ENCODE peak calls at places on chromosomes 7 and 10, in six cellular contexts. U, Z, L, K, D and I are unnamed samples.

GRCh38 chr10:89062861-89063260 is 72.3 kb downstream of the FAS start:
- DNase-seq in U (no peak), Z (peak), L (peak), K (no peak), D (no peak), I (peak)

GRCh38 chr7:50834679-50835078 is 52.0 kb upstream of the GRB10 start:
- DNase-seq in U (no peak), Z (no peak), L (no peak), K (no peak), D (no peak), I (no peak)

GRCh38 chr10:73968101-73968515 is 29.8 kb upstream of the VCL start:
- DNase-seq in U (no peak), Z (peak), L (no peak), K (no peak), D (no peak), I (no peak)

GRCh38 chr7:36198854-36199266 is 45.8 kb downstream of the EEPD1 start:
- DNase-seq in U (no peak), Z (peak), L (no peak), K (no peak), D (no peak), I (no peak)

GRCh38 chr7:12705878-12706277 is 18.4 kb downstream of the ARL4A start:
- DNase-seq in U (no peak), Z (no peak), L (no peak), K (peak), D (no peak), I (peak)

GRCh38 chr10:105063796-105064195 is 422.7 kb downstream of the SORCS3 start:
- DNase-seq in U (no peak), Z (peak), L (no peak), K (peak), D (no peak), I (no peak)

GRCh38 chr10:27893320-27894014 is 105.4 kb downstream of the ODAD2 start:
- DNase-seq in U (no peak), Z (peak), L (no peak), K (peak), D (no peak), I (no peak)

GRCh38 chr7:151166629-151167196 is 781 bp downstream of the GBX1 start:
- DNase-seq in U (no peak), Z (no peak), L (no peak), K (no peak), D (no peak), I (no peak)

GRCh38 chr7:33639552-33640197 is 265.7 kb upstream of the BMPER start:
- DNase-seq in U (no peak), Z (peak), L (no peak), K (no peak), D (no peak), I (no peak)

GRCh38 chr7:98210513-98211220 is 572 bp upstream of the BHLHA15 start:
- DNase-seq in U (no peak), Z (no peak), L (peak), K (no peak), D (peak), I (no peak)

GRCh38 chr7:45890902-45891461 is 2.7 kb downstream of the IGFBP1 start:
- DNase-seq in U (no peak), Z (peak), L (no peak), K (peak), D (no peak), I (no peak)

GRCh38 chr10:115049957-115050356 is 43.2 kb upstream of the ATRNL1 start:
- DNase-seq in U (no peak), Z (peak), L (no peak), K (no peak), D (no peak), I (peak)

GRCh38 chr10:93142534-93142933 is 68.8 kb downstream of the CYP26A1 start:
- DNase-seq in U (no peak), Z (no peak), L (no peak), K (no peak), D (no peak), I (no peak)

GRCh38 chr10:68043030-68043429 is 32.1 kb downstream of the HERC4 start:
- DNase-seq in U (no peak), Z (peak), L (no peak), K (peak), D (no peak), I (no peak)

GRCh38 chr10:95601116-95601719 is 40.0 kb upstream of the SORBS1 start:
- DNase-seq in U (peak), Z (peak), L (peak), K (peak), D (no peak), I (peak)

GRCh38 chr7:82375713-82376112 is 67.9 kb downstream of the CACNA2D1 start:
- DNase-seq in U (no peak), Z (no peak), L (no peak), K (no peak), D (no peak), I (no peak)

GRCh38 chr10:132296671-132297443 is 10.9 kb downstream of the STK32C start:
- DNase-seq in U (no peak), Z (no peak), L (peak), K (no peak), D (peak), I (no peak)

GRCh38 chr7:35253680-35254495 is at the start of gene TBX20:
- DNase-seq in U (peak), Z (peak), L (no peak), K (no peak), D (peak), I (peak)

GRCh38 chr10:110898391-110898790 is 20.6 kb downstream of the BBIP1 start:
- DNase-seq in U (no peak), Z (peak), L (no peak), K (no peak), D (no peak), I (no peak)

GRCh38 chr7:25255603-25256320 is 27.5 kb upstream of the NPVF start:
- DNase-seq in U (no peak), Z (no peak), L (no peak), K (no peak), D (no peak), I (no peak)

GRCh38 chr10:67697646-67698245 is 1.8 kb upstream of the CTNNA3 start:
- DNase-seq in U (no peak), Z (peak), L (no peak), K (peak), D (no peak), I (peak)

GRCh38 chr7:122970740-122971725 is 24.5 kb downstream of the TAS2R16 start:
- DNase-seq in U (no peak), Z (no peak), L (no peak), K (peak), D (no peak), I (no peak)

GRCh38 chr7:91182819-91183405 is 81.3 kb upstream of the FZD1 start:
- DNase-seq in U (no peak), Z (peak), L (no peak), K (peak), D (no peak), I (peak)

GRCh38 chr7:90180649-90181048 is 26.4 kb downstream of the STEAP1 start:
- DNase-seq in U (no peak), Z (no peak), L (no peak), K (peak), D (no peak), I (no peak)

GRCh38 chr10:78434886-78435285 is 401.2 kb downstream of the RPS24 start:
- DNase-seq in U (no peak), Z (no peak), L (no peak), K (no peak), D (no peak), I (no peak)

GRCh38 chr10:78429994-78430393 is 396.3 kb downstream of the RPS24 start:
- DNase-seq in U (no peak), Z (no peak), L (no peak), K (no peak), D (no peak), I (no peak)

GRCh38 chr10:78433722-78434535 is 400.3 kb downstream of the RPS24 start:
- DNase-seq in U (no peak), Z (no peak), L (no peak), K (no peak), D (no peak), I (no peak)

GRCh38 chr10:78433063-78433717 is 399.5 kb downstream of the RPS24 start:
- DNase-seq in U (no peak), Z (no peak), L (no peak), K (peak), D (no peak), I (no peak)

DNA sequence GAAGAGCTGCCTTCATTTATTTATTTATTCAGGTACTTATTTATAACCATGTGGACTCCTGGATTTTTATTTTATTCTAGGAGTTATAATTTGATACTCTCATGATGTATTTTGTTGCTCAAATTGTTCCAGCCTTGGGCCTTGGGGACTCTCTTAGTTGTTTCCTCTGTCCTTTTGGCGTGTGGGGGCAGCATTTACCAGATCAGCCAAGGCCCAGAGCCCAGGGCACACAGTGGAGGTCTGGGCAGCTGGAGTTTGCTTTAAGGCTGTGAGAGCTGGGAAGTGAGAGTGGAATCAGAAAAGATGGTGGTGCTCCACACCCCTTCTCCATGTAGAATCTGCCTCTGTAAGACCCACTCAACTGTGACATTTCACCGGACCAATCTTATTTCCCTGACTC is 398.9 kb downstream of the RPS24 start:
- DNase-seq in U (no peak), Z (no peak), L (no peak), K (peak), D (no peak), I (no peak)
- TF ChIP-seq CTCF in U (no peak), Z (no peak), L (no peak), K (peak), D (no peak), I (peak)

GRCh38 chr7:1007901-1008300 is 24.9 kb downstream of the CYP2W1 start:
- DNase-seq in U (no peak), Z (no peak), L (no peak), K (no peak), D (no peak), I (no peak)
- H3K4me3 ChIP-seq in U (no peak), Z (no peak), L (no peak), K (no peak), D (no peak), I (no peak)

GRCh38 chr10:17878896-17879295 is 69.7 kb downstream of the MRC1 start:
- DNase-seq in U (no peak), Z (no peak), L (no peak), K (no peak), D (no peak), I (no peak)

GRCh38 chr10:17880596-17880995 is 71.1 kb upstream of the SLC39A12 start:
- DNase-seq in U (no peak), Z (no peak), L (no peak), K (no peak), D (no peak), I (no peak)

GRCh38 chr10:17883621-17884020 is 68.1 kb upstream of the SLC39A12 start:
- DNase-seq in U (no peak), Z (no peak), L (no peak), K (peak), D (no peak), I (no peak)

GRCh38 chr10:17877121-17877520 is 68.0 kb downstream of the MRC1 start:
- DNase-seq in U (no peak), Z (no peak), L (no peak), K (no peak), D (no peak), I (no peak)

GRCh38 chr10:17882557-17882956 is 69.2 kb upstream of the SLC39A12 start:
- DNase-seq in U (no peak), Z (peak), L (no peak), K (no peak), D (no peak), I (no peak)
- H3K27ac ChIP-seq in U (peak), Z (no peak), L (no peak), K (no peak), D (no peak), I (no peak)

DNA sequence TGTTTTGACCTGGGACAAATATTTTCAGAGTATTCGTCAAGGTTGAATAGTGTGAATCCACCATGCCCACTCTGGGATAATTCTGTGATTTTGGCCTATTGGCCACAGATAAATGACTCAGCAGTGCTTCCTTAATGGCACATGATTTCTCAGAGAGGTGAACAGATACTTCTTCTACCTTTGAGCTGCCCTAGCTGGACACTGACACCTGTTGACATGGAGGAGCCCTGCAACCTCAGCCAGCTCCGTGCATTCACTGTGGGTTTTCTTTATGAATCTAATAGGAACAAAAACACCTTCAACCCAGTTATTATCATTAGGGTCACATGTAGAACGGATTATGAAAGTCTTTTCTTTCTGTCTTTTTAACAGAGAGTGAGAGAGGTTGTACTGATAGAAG is 41.0 kb upstream of the HPS1 start:
- DNase-seq in U (no peak), Z (no peak), L (no peak), K (no peak), D (no peak), I (no peak)
- TF ChIP-seq CTCF in U (no peak), Z (no peak), L (no peak), K (peak), D (no peak), I (no peak)

DNA sequence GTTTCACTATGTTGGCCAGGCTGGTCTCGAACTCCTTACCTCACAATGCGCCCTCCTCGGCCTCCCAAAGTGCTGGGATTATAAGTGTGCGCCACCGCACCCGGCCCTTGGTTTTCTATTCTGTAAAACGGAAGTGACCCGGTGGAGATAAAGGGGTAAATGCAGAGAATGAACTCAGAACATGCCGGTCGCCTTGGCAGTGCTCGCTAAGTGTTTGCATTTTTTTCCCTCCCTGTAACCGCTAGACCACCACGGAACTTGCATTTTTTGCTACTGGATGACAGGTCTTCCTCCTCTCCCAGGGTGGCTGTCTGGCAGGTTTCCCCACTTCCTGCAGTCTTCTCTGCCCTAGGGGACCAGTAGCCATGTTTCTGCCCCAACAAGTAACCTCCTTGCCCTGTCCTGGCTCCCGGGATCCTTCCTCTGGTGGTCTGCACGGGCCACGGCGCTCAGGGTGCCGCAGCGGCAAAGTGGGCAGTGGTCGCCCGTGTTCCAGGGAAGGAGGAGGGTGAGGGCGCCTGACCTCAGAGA is 18.8 kb upstream of the GNA12 start:
- DNase-seq in U (no peak), Z (peak), L (no peak), K (peak), D (no peak), I (peak)
- H3K4me3 ChIP-seq in U (no peak), Z (no peak), L (no peak), K (peak), D (peak), I (no peak)

GRCh38 chr7:2628137-2628482 is 3.7 kb upstream of the TTYH3 start:
- DNase-seq in U (no peak), Z (no peak), L (no peak), K (no peak), D (no peak), I (no peak)
- H3K27ac ChIP-seq in U (no peak), Z (no peak), L (no peak), K (no peak), D (no peak), I (no peak)

DNA sequence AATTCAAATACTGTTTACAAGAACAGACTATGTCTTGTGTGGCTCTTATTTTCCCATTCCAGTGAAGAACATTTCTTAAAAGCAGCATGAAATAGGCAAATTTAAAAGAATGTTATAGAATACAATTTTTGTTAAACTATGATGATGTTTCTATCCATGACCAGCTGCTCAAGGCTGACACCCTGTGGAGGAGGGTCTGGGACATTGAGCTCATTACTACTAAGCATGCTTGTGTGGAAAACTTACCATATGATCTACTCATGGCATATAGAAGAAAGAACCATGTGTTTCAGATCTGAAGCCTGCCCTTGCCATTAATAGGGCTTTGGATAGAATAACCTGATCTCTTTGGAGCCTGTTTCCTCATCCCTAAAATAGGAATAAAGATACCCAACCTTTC is 125.0 kb downstream of the FOXP2 start:
- DNase-seq in U (no peak), Z (peak), L (no peak), K (peak), D (no peak), I (peak)
- TF ChIP-seq CTCF in U (peak), Z (no peak), L (peak), K (peak), D (no peak), I (peak)

GRCh38 chr7:106215868-106216516 is 68.8 kb downstream of the NAMPT start:
- DNase-seq in U (no peak), Z (no peak), L (no peak), K (no peak), D (no peak), I (no peak)
- H3K4me3 ChIP-seq in U (no peak), Z (no peak), L (no peak), K (peak), D (no peak), I (no peak)